ENCODE peak calls at places on chromosomes 13 and 19, in seven cellular contexts. J, Z, V, X, T, R and U are unnamed samples.

GRCh38 chr19:46192990-46193650 is 36.4 kb upstream of the IGFL1 start:
- DNase-seq in J (no peak), Z (no peak), V (no peak), X (no peak), T (peak; percentile 82), R (no peak), U (peak; percentile 44)

GRCh38 chr19:46818812-46819211 is 30.4 kb upstream of the SLC1A5 start:
- DNase-seq in J (no peak), Z (no peak), V (no peak), X (no peak), T (no peak), R (no peak), U (no peak)

GRCh38 chr13:95112883-95113282 is 188.4 kb downstream of the ABCC4 start:
- DNase-seq in J (no peak), Z (no peak), V (no peak), X (no peak), T (no peak), R (no peak), U (no peak)

GRCh38 chr19:56125806-56126590 is 4.9 kb upstream of the ZNF787 start:
- DNase-seq in J (no peak), Z (no peak), V (no peak), X (no peak), T (no peak), R (no peak), U (no peak)

GRCh38 chr19:18388328-18389094 is 2.6 kb downstream of the GDF15 start:
- DNase-seq in J (peak; percentile 84), Z (peak; percentile 62), V (peak; percentile 90), X (no peak), T (peak; percentile 86), R (no peak), U (peak; percentile 72)

GRCh38 chr13:29676535-29676934 is 81.0 kb upstream of the SLC7A1 start:
- DNase-seq in J (no peak), Z (no peak), V (no peak), X (no peak), T (peak; percentile 9), R (no peak), U (no peak)

GRCh38 chr19:49193822-49194394 is 36.3 kb downstream of the TRPM4 start:
- DNase-seq in J (no peak), Z (no peak), V (no peak), X (no peak), T (no peak), R (no peak), U (no peak)

GRCh38 chr13:113468461-113469147 is 15.3 kb upstream of the ADPRHL1 start:
- DNase-seq in J (no peak), Z (no peak), V (no peak), X (no peak), T (no peak), R (no peak), U (no peak)

GRCh38 chr13:73938375-73939070 is 195.7 kb downstream of the KLF12 start:
- DNase-seq in J (no peak), Z (no peak), V (no peak), X (peak; percentile 18), T (peak; percentile 40), R (peak; percentile 49), U (no peak)

GRCh38 chr13:30355405-30355741 is 48.0 kb upstream of the KATNAL1 start:
- DNase-seq in J (no peak), Z (no peak), V (no peak), X (no peak), T (no peak), R (no peak), U (no peak)

GRCh38 chr13:79423801-79424642 is 18.0 kb upstream of the RBM26 start:
- DNase-seq in J (peak; percentile 42), Z (peak; percentile 30), V (peak; percentile 25), X (peak; percentile 28), T (peak; percentile 10), R (peak; percentile 20), U (no peak)

GRCh38 chr19:34468400-34468799 is 13.2 kb upstream of the WTIP start:
- DNase-seq in J (no peak), Z (no peak), V (no peak), X (no peak), T (no peak), R (no peak), U (no peak)

GRCh38 chr19:49716154-49716553 is 25.2 kb downstream of the CPT1C start:
- DNase-seq in J (no peak), Z (no peak), V (no peak), X (no peak), T (no peak), R (no peak), U (no peak)

GRCh38 chr19:38513762-38514167 is 80.3 kb downstream of the RYR1 start:
- DNase-seq in J (no peak), Z (no peak), V (no peak), X (no peak), T (no peak), R (no peak), U (peak; percentile 38)

GRCh38 chr13:44449999-44450821 is 76.6 kb downstream of the SERP2 start:
- DNase-seq in J (no peak), Z (no peak), V (no peak), X (no peak), T (no peak), R (no peak), U (no peak)

GRCh38 chr13:66689628-66690027 is 540.5 kb downstream of the PCDH9 start:
- DNase-seq in J (peak; percentile 54), Z (no peak), V (no peak), X (no peak), T (no peak), R (no peak), U (no peak)

GRCh38 chr13:24097064-24097463 is 63.5 kb upstream of the SPATA13 start:
- DNase-seq in J (no peak), Z (no peak), V (no peak), X (no peak), T (no peak), R (peak; percentile 25), U (no peak)

GRCh38 chr19:1608414-1609391 is 3.4 kb upstream of the UQCR11 start:
- DNase-seq in J (no peak), Z (peak; percentile 15), V (no peak), X (no peak), T (no peak), R (no peak), U (no peak)

GRCh38 chr13:38582133-38582532 is 104.7 kb upstream of the FREM2 start:
- DNase-seq in J (peak; percentile 81), Z (no peak), V (peak; percentile 42), X (no peak), T (peak; percentile 4), R (no peak), U (no peak)

GRCh38 chr13:33328691-33329090 is 43.1 kb upstream of the STARD13 start:
- DNase-seq in J (no peak), Z (no peak), V (no peak), X (no peak), T (no peak), R (no peak), U (no peak)

GRCh38 chr19:3606174-3606689 is 443 bp downstream of the TBXA2R start:
- DNase-seq in J (peak; percentile 67), Z (peak; percentile 19), V (peak; percentile 38), X (peak; percentile 10), T (no peak), R (no peak), U (no peak)

GRCh38 chr13:20666948-20667347 is 36.6 kb upstream of the IL17D start:
- DNase-seq in J (no peak), Z (no peak), V (no peak), X (no peak), T (no peak), R (no peak), U (no peak)

GRCh38 chr19:351976-352625 is 7.5 kb upstream of the MIER2 start:
- DNase-seq in J (no peak), Z (no peak), V (no peak), X (no peak), T (no peak), R (no peak), U (no peak)

GRCh38 chr13:38888309-38888708 is 102.3 kb downstream of the STOML3 start:
- DNase-seq in J (no peak), Z (no peak), V (no peak), X (no peak), T (no peak), R (no peak), U (no peak)

GRCh38 chr13:41213316-41213715 is 18.9 kb upstream of the KBTBD7 start:
- DNase-seq in J (no peak), Z (no peak), V (no peak), X (no peak), T (no peak), R (no peak), U (no peak)

GRCh38 chr13:106343831-106344230 is 191.6 kb downstream of the EFNB2 start:
- DNase-seq in J (no peak), Z (no peak), V (no peak), X (no peak), T (no peak), R (no peak), U (no peak)

GRCh38 chr13:37685206-37685605 is 86.6 kb upstream of the POSTN start:
- DNase-seq in J (no peak), Z (no peak), V (no peak), X (no peak), T (no peak), R (no peak), U (no peak)

GRCh38 chr19:4036576-4037300 is 29.2 kb downstream of the PIAS4 start:
- DNase-seq in J (no peak), Z (no peak), V (no peak), X (no peak), T (no peak), R (no peak), U (no peak)

GRCh38 chr19:29884044-29884443 is 58.0 kb upstream of the URI1 start:
- DNase-seq in J (no peak), Z (no peak), V (no peak), X (no peak), T (no peak), R (no peak), U (no peak)

GRCh38 chr19:11420894-11421606 is 1.9 kb upstream of the RGL3 start:
- DNase-seq in J (no peak), Z (no peak), V (peak; percentile 5), X (no peak), T (no peak), R (no peak), U (no peak)

GRCh38 chr19:35040826-35041547 is 534 bp upstream of the HPN start:
- DNase-seq in J (no peak), Z (no peak), V (no peak), X (no peak), T (no peak), R (no peak), U (no peak)

GRCh38 chr19:39599116-39599515 is 3.2 kb upstream of the LGALS13 start:
- DNase-seq in J (no peak), Z (no peak), V (no peak), X (no peak), T (no peak), R (no peak), U (no peak)